ENCODE peak calls at places on chromosomes 3 and 15, in four cellular contexts. One of them, this sample, is unnamed.

GRCh38 chr3:188947983-188948657 is 223.7 kb upstream of the TPRG1 start:
- DNase-seq in GM12865: no peak
- DNase-seq in activated naive CD4-positive, alpha-beta T cell treated with anti-CD3 and anti-CD28 coated beads, Interleukin-2, amount 50 U/mL, for 16 hours: no peak
- DNase-seq in fibroblast of lung: peak; percentile 100
- DNase-seq in this sample: no peak

GRCh38 chr15:57743424-57743823 is 36.9 kb downstream of the POLR2M start:
- DNase-seq in fibroblast of lung: no peak
- DNase-seq in GM12865: peak; percentile 20
- DNase-seq in activated naive CD4-positive, alpha-beta T cell treated with anti-CD3 and anti-CD28 coated beads, Interleukin-2, amount 50 U/mL, for 16 hours: no peak
- DNase-seq in this sample: no peak

GRCh38 chr3:191301982-191302381 is 27.2 kb upstream of the CCDC50 start:
- DNase-seq in fibroblast of lung: no peak
- DNase-seq in GM12865: no peak
- DNase-seq in activated naive CD4-positive, alpha-beta T cell treated with anti-CD3 and anti-CD28 coated beads, Interleukin-2, amount 50 U/mL, for 16 hours: no peak
- DNase-seq in this sample: no peak

GRCh38 chr3:113953677-113954076 is 5.9 kb downstream of the ZDHHC23 start:
- DNase-seq in fibroblast of lung: no peak
- DNase-seq in GM12865: no peak
- DNase-seq in activated naive CD4-positive, alpha-beta T cell treated with anti-CD3 and anti-CD28 coated beads, Interleukin-2, amount 50 U/mL, for 16 hours: no peak
- DNase-seq in this sample: no peak

GRCh38 chr15:77420610-77421369 is at the start of gene HMG20A:
- DNase-seq in fibroblast of lung: peak; percentile 95
- DNase-seq in activated naive CD4-positive, alpha-beta T cell treated with anti-CD3 and anti-CD28 coated beads, Interleukin-2, amount 50 U/mL, for 16 hours: peak; percentile 56
- DNase-seq in GM12865: peak; percentile 86
- DNase-seq in this sample: peak; percentile 91

GRCh38 chr15:32030795-32031194 is 480 bp downstream of the CHRNA7 start:
- DNase-seq in activated naive CD4-positive, alpha-beta T cell treated with anti-CD3 and anti-CD28 coated beads, Interleukin-2, amount 50 U/mL, for 16 hours: no peak
- DNase-seq in GM12865: no peak
- DNase-seq in fibroblast of lung: peak; percentile 1
- DNase-seq in this sample: no peak

GRCh38 chr3:110749006-110749405 is 322.6 kb upstream of the NECTIN3 start:
- DNase-seq in fibroblast of lung: no peak
- DNase-seq in activated naive CD4-positive, alpha-beta T cell treated with anti-CD3 and anti-CD28 coated beads, Interleukin-2, amount 50 U/mL, for 16 hours: no peak
- DNase-seq in GM12865: no peak
- DNase-seq in this sample: no peak

GRCh38 chr3:178343433-178344038 is 192.7 kb upstream of the KCNMB2 start:
- DNase-seq in activated naive CD4-positive, alpha-beta T cell treated with anti-CD3 and anti-CD28 coated beads, Interleukin-2, amount 50 U/mL, for 16 hours: no peak
- DNase-seq in fibroblast of lung: no peak
- DNase-seq in GM12865: no peak
- DNase-seq in this sample: no peak

GRCh38 chr3:102238362-102238761 is 196.5 kb upstream of the ZPLD1 start:
- DNase-seq in fibroblast of lung: no peak
- DNase-seq in activated naive CD4-positive, alpha-beta T cell treated with anti-CD3 and anti-CD28 coated beads, Interleukin-2, amount 50 U/mL, for 16 hours: no peak
- DNase-seq in GM12865: no peak
- DNase-seq in this sample: no peak

GRCh38 chr3:129286081-129286480 is 7.4 kb downstream of the HMCES start:
- DNase-seq in GM12865: no peak
- DNase-seq in fibroblast of lung: no peak
- DNase-seq in activated naive CD4-positive, alpha-beta T cell treated with anti-CD3 and anti-CD28 coated beads, Interleukin-2, amount 50 U/mL, for 16 hours: no peak
- DNase-seq in this sample: no peak

GRCh38 chr3:55720614-55721013 is 233.5 kb upstream of the WNT5A start:
- DNase-seq in fibroblast of lung: peak; percentile 61
- DNase-seq in GM12865: peak; percentile 67
- DNase-seq in activated naive CD4-positive, alpha-beta T cell treated with anti-CD3 and anti-CD28 coated beads, Interleukin-2, amount 50 U/mL, for 16 hours: no peak
- DNase-seq in this sample: no peak

GRCh38 chr15:62928242-62928995 is 114.1 kb upstream of the TPM1 start:
- DNase-seq in fibroblast of lung: peak; percentile 85
- DNase-seq in GM12865: no peak
- DNase-seq in activated naive CD4-positive, alpha-beta T cell treated with anti-CD3 and anti-CD28 coated beads, Interleukin-2, amount 50 U/mL, for 16 hours: no peak
- DNase-seq in this sample: no peak

GRCh38 chr15:40470423-40471104 is at the start of gene CHST14:
- DNase-seq in activated naive CD4-positive, alpha-beta T cell treated with anti-CD3 and anti-CD28 coated beads, Interleukin-2, amount 50 U/mL, for 16 hours: peak; percentile 61
- DNase-seq in GM12865: peak; percentile 68
- DNase-seq in fibroblast of lung: peak; percentile 45
- DNase-seq in this sample: peak; percentile 47

GRCh38 chr3:52350436-52350835 is 34.3 kb downstream of the DNAH1 start:
- DNase-seq in activated naive CD4-positive, alpha-beta T cell treated with anti-CD3 and anti-CD28 coated beads, Interleukin-2, amount 50 U/mL, for 16 hours: no peak
- DNase-seq in fibroblast of lung: no peak
- DNase-seq in GM12865: no peak
- DNase-seq in this sample: no peak

GRCh38 chr3:107493134-107493533 is 29.6 kb upstream of the BBX start:
- DNase-seq in activated naive CD4-positive, alpha-beta T cell treated with anti-CD3 and anti-CD28 coated beads, Interleukin-2, amount 50 U/mL, for 16 hours: no peak
- DNase-seq in GM12865: no peak
- DNase-seq in fibroblast of lung: no peak
- DNase-seq in this sample: no peak

GRCh38 chr3:50126287-50127211 is 28.6 kb upstream of the SEMA3F start:
- DNase-seq in GM12865: no peak
- DNase-seq in fibroblast of lung: peak; percentile 46
- DNase-seq in activated naive CD4-positive, alpha-beta T cell treated with anti-CD3 and anti-CD28 coated beads, Interleukin-2, amount 50 U/mL, for 16 hours: no peak
- DNase-seq in this sample: no peak

GRCh38 chr3:38590521-38590920 is 59.0 kb downstream of the SCN5A start:
- DNase-seq in GM12865: no peak
- DNase-seq in fibroblast of lung: no peak
- DNase-seq in activated naive CD4-positive, alpha-beta T cell treated with anti-CD3 and anti-CD28 coated beads, Interleukin-2, amount 50 U/mL, for 16 hours: no peak
- DNase-seq in this sample: no peak

GRCh38 chr3:99934984-99935797 is 117.5 kb downstream of the CMSS1 start:
- DNase-seq in activated naive CD4-positive, alpha-beta T cell treated with anti-CD3 and anti-CD28 coated beads, Interleukin-2, amount 50 U/mL, for 16 hours: no peak
- DNase-seq in GM12865: no peak
- DNase-seq in fibroblast of lung: no peak
- DNase-seq in this sample: no peak

GRCh38 chr15:97745481-97746071 is 214.9 kb upstream of the ARRDC4 start:
- DNase-seq in GM12865: peak; percentile 50
- DNase-seq in activated naive CD4-positive, alpha-beta T cell treated with anti-CD3 and anti-CD28 coated beads, Interleukin-2, amount 50 U/mL, for 16 hours: no peak
- DNase-seq in fibroblast of lung: peak; percentile 6
- DNase-seq in this sample: peak; percentile 15

GRCh38 chr3:78794431-78794830 is 973.4 kb downstream of the ROBO1 start:
- DNase-seq in activated naive CD4-positive, alpha-beta T cell treated with anti-CD3 and anti-CD28 coated beads, Interleukin-2, amount 50 U/mL, for 16 hours: no peak
- DNase-seq in fibroblast of lung: no peak
- DNase-seq in GM12865: peak; percentile 23
- DNase-seq in this sample: no peak

GRCh38 chr15:42213481-42213880 is 5.4 kb upstream of the VPS39 start:
- DNase-seq in GM12865: no peak
- DNase-seq in activated naive CD4-positive, alpha-beta T cell treated with anti-CD3 and anti-CD28 coated beads, Interleukin-2, amount 50 U/mL, for 16 hours: no peak
- DNase-seq in fibroblast of lung: no peak
- DNase-seq in this sample: no peak

GRCh38 chr3:112456147-112456546 is 43.1 kb downstream of the BTLA start:
- DNase-seq in GM12865: peak; percentile 67
- DNase-seq in activated naive CD4-positive, alpha-beta T cell treated with anti-CD3 and anti-CD28 coated beads, Interleukin-2, amount 50 U/mL, for 16 hours: no peak
- DNase-seq in fibroblast of lung: no peak
- DNase-seq in this sample: no peak

GRCh38 chr3:60246361-60246760 is 1004.9 kb downstream of the FHIT start:
- DNase-seq in activated naive CD4-positive, alpha-beta T cell treated with anti-CD3 and anti-CD28 coated beads, Interleukin-2, amount 50 U/mL, for 16 hours: no peak
- DNase-seq in GM12865: no peak
- DNase-seq in fibroblast of lung: no peak
- DNase-seq in this sample: no peak

GRCh38 chr15:88655103-88655553 is 16.3 kb downstream of the ISG20 start:
- DNase-seq in fibroblast of lung: no peak
- DNase-seq in GM12865: no peak
- DNase-seq in activated naive CD4-positive, alpha-beta T cell treated with anti-CD3 and anti-CD28 coated beads, Interleukin-2, amount 50 U/mL, for 16 hours: no peak
- DNase-seq in this sample: no peak

GRCh38 chr3:143529018-143529478 is 319.2 kb downstream of the SLC9A9 start:
- DNase-seq in fibroblast of lung: peak; percentile 56
- DNase-seq in GM12865: peak; percentile 58
- DNase-seq in activated naive CD4-positive, alpha-beta T cell treated with anti-CD3 and anti-CD28 coated beads, Interleukin-2, amount 50 U/mL, for 16 hours: no peak
- DNase-seq in this sample: peak; percentile 17

GRCh38 chr3:101836907-101837598 is 12.3 kb upstream of the NFKBIZ start:
- DNase-seq in fibroblast of lung: peak; percentile 90
- DNase-seq in GM12865: no peak
- DNase-seq in activated naive CD4-positive, alpha-beta T cell treated with anti-CD3 and anti-CD28 coated beads, Interleukin-2, amount 50 U/mL, for 16 hours: no peak
- DNase-seq in this sample: no peak

GRCh38 chr15:67118808-67119207 is 53.4 kb downstream of the SMAD3 start:
- DNase-seq in activated naive CD4-positive, alpha-beta T cell treated with anti-CD3 and anti-CD28 coated beads, Interleukin-2, amount 50 U/mL, for 16 hours: no peak
- DNase-seq in fibroblast of lung: no peak
- DNase-seq in GM12865: no peak
- DNase-seq in this sample: no peak

GRCh38 chr3:46427929-46428833 is 21.1 kb downstream of the CCRL2 start:
- DNase-seq in GM12865: no peak
- DNase-seq in activated naive CD4-positive, alpha-beta T cell treated with anti-CD3 and anti-CD28 coated beads, Interleukin-2, amount 50 U/mL, for 16 hours: no peak
- DNase-seq in fibroblast of lung: peak; percentile 32
- DNase-seq in this sample: no peak

GRCh38 chr3:125512135-125512920 is 7.7 kb downstream of the SNX4 start:
- DNase-seq in activated naive CD4-positive, alpha-beta T cell treated with anti-CD3 and anti-CD28 coated beads, Interleukin-2, amount 50 U/mL, for 16 hours: peak; percentile 39
- DNase-seq in fibroblast of lung: peak; percentile 43
- DNase-seq in GM12865: peak; percentile 87
- DNase-seq in this sample: no peak

GRCh38 chr3:43695863-43696262 is 5.1 kb downstream of the ABHD5 start:
- DNase-seq in activated naive CD4-positive, alpha-beta T cell treated with anti-CD3 and anti-CD28 coated beads, Interleukin-2, amount 50 U/mL, for 16 hours: no peak
- DNase-seq in GM12865: no peak
- DNase-seq in fibroblast of lung: no peak
- DNase-seq in this sample: no peak

GRCh38 chr15:30997270-30997669 is 5.8 kb upstream of the MTMR10 start:
- DNase-seq in GM12865: no peak
- DNase-seq in fibroblast of lung: no peak
- DNase-seq in activated naive CD4-positive, alpha-beta T cell treated with anti-CD3 and anti-CD28 coated beads, Interleukin-2, amount 50 U/mL, for 16 hours: no peak
- DNase-seq in this sample: no peak

GRCh38 chr3:24354230-24354629 is 140.4 kb downstream of the THRB start:
- DNase-seq in activated naive CD4-positive, alpha-beta T cell treated with anti-CD3 and anti-CD28 coated beads, Interleukin-2, amount 50 U/mL, for 16 hours: no peak
- DNase-seq in GM12865: no peak
- DNase-seq in fibroblast of lung: no peak
- DNase-seq in this sample: no peak

GRCh38 chr3:81985996-81986723 is 224.7 kb upstream of the GBE1 start:
- DNase-seq in fibroblast of lung: no peak
- DNase-seq in activated naive CD4-positive, alpha-beta T cell treated with anti-CD3 and anti-CD28 coated beads, Interleukin-2, amount 50 U/mL, for 16 hours: no peak
- DNase-seq in GM12865: no peak
- DNase-seq in this sample: no peak

GRCh38 chr3:48716508-48716981 is 476 bp downstream of the IP6K2 start:
- DNase-seq in GM12865: peak; percentile 58
- DNase-seq in activated naive CD4-positive, alpha-beta T cell treated with anti-CD3 and anti-CD28 coated beads, Interleukin-2, amount 50 U/mL, for 16 hours: peak; percentile 25
- DNase-seq in fibroblast of lung: no peak
- DNase-seq in this sample: no peak

GRCh38 chr15:60844431-60845174 is 365.7 kb upstream of the ICE2 start:
- DNase-seq in GM12865: peak; percentile 44
- DNase-seq in fibroblast of lung: no peak
- DNase-seq in activated naive CD4-positive, alpha-beta T cell treated with anti-CD3 and anti-CD28 coated beads, Interleukin-2, amount 50 U/mL, for 16 hours: peak; percentile 24
- DNase-seq in this sample: no peak

GRCh38 chr3:39718674-39719595 is 90.5 kb upstream of the MYRIP start:
- DNase-seq in activated naive CD4-positive, alpha-beta T cell treated with anti-CD3 and anti-CD28 coated beads, Interleukin-2, amount 50 U/mL, for 16 hours: no peak
- DNase-seq in fibroblast of lung: no peak
- DNase-seq in GM12865: no peak
- DNase-seq in this sample: no peak

GRCh38 chr15:22945071-22945470 is 35.1 kb downstream of the CYFIP1 start:
- DNase-seq in activated naive CD4-positive, alpha-beta T cell treated with anti-CD3 and anti-CD28 coated beads, Interleukin-2, amount 50 U/mL, for 16 hours: no peak
- DNase-seq in fibroblast of lung: no peak
- DNase-seq in GM12865: no peak
- DNase-seq in this sample: no peak

GRCh38 chr3:109369510-109369909 is 32.2 kb upstream of the DPPA4 start:
- DNase-seq in GM12865: no peak
- DNase-seq in activated naive CD4-positive, alpha-beta T cell treated with anti-CD3 and anti-CD28 coated beads, Interleukin-2, amount 50 U/mL, for 16 hours: no peak
- DNase-seq in fibroblast of lung: no peak
- DNase-seq in this sample: peak; percentile 32